ENCODE peak calls at places on chromosomes 2 and 18, in five cellular contexts. Q is upper lobe of right lung, G is astrocyte of the cerebellum, I is progenitor cell of endocrine pancreas, O is tibial artery. K is an unnamed sample.

GRCh38 chr2:86482034-86482433 is 40.9 kb downstream of the KDM3A start:
- DNase-seq in Q (no peak), G (no peak), I (no peak), O (no peak), K (no peak)

GRCh38 chr18:63378919-63379638 is 12.1 kb upstream of the KDSR start:
- DNase-seq in Q (no peak), G (no peak), I (no peak), O (no peak), K (no peak)

GRCh38 chr2:189763908-189764661 is 1.5 kb upstream of the OSGEPL1 start:
- DNase-seq in Q (no peak), G (no peak), I (no peak), O (no peak), K (no peak)

GRCh38 chr18:46718501-46719341 is 38.1 kb downstream of the ST8SIA5 start:
- DNase-seq in Q (no peak), G (peak), I (no peak), O (no peak), K (no peak)

GRCh38 chr18:79884963-79885728 is 66.3 kb downstream of the SLC66A2 start:
- DNase-seq in Q (peak), G (no peak), I (no peak), O (no peak), K (no peak)

GRCh38 chr2:47070920-47071824 is 83.9 kb downstream of the STPG4 start:
- DNase-seq in Q (peak), G (peak), I (no peak), O (peak), K (no peak)

GRCh38 chr2:65331361-65331760 is 101.0 kb downstream of the SPRED2 start:
- DNase-seq in Q (no peak), G (no peak), I (no peak), O (no peak), K (no peak)

GRCh38 chr18:75638597-75639467 is 211.3 kb upstream of the SMIM21 start:
- DNase-seq in Q (no peak), G (peak), I (no peak), O (no peak), K (no peak)

GRCh38 chr18:32920796-32921787 is 148.3 kb upstream of the KLHL14 start:
- DNase-seq in Q (no peak), G (peak), I (no peak), O (no peak), K (no peak)

GRCh38 chr2:194363878-194364277 is 1293.1 kb upstream of the SLC39A10 start:
- DNase-seq in Q (no peak), G (no peak), I (no peak), O (no peak), K (no peak)

GRCh38 chr2:63051795-63052333 is 1.2 kb downstream of the OTX1 start:
- DNase-seq in Q (no peak), G (no peak), I (no peak), O (no peak), K (no peak)

GRCh38 chr2:233556756-233557736 is 9.5 kb downstream of the USP40 start:
- DNase-seq in Q (no peak), G (no peak), I (no peak), O (no peak), K (no peak)

GRCh38 chr2:70454936-70455544 is 98.6 kb downstream of the TGFA start:
- DNase-seq in Q (no peak), G (no peak), I (no peak), O (no peak), K (no peak)

GRCh38 chr2:17083902-17084301 is 418.3 kb upstream of the CYRIA start:
- DNase-seq in Q (no peak), G (peak), I (no peak), O (no peak), K (no peak)

GRCh38 chr2:172704072-172704936 is 31.3 kb upstream of the RAPGEF4 start:
- DNase-seq in Q (no peak), G (no peak), I (no peak), O (no peak), K (no peak)

GRCh38 chr18:68916734-68917133 is 118.9 kb downstream of the CCDC102B start:
- DNase-seq in Q (no peak), G (no peak), I (no peak), O (no peak), K (no peak)

GRCh38 chr18:44507729-44508325 is 172.9 kb upstream of the SETBP1 start:
- DNase-seq in Q (peak), G (no peak), I (no peak), O (peak), K (peak)

GRCh38 chr2:1678609-1679008 is 65.7 kb downstream of the PXDN start:
- DNase-seq in Q (no peak), G (no peak), I (no peak), O (no peak), K (no peak)

GRCh38 chr2:126796931-126797621 is 101.6 kb upstream of the TEX51 start:
- DNase-seq in Q (peak), G (no peak), I (no peak), O (peak), K (no peak)

GRCh38 chr2:135072125-135072997 is 20.3 kb downstream of the RAB3GAP1 start:
- DNase-seq in Q (no peak), G (no peak), I (no peak), O (no peak), K (no peak)

GRCh38 chr18:2985628-2986027 is 27.3 kb downstream of the LPIN2 start:
- DNase-seq in Q (no peak), G (no peak), I (no peak), O (no peak), K (no peak)

GRCh38 chr2:120620025-120620793 is 115.5 kb upstream of the GLI2 start:
- DNase-seq in Q (no peak), G (no peak), I (no peak), O (no peak), K (no peak)

GRCh38 chr2:68487773-68488355 is 20.5 kb downstream of the APLF start:
- DNase-seq in Q (no peak), G (no peak), I (no peak), O (no peak), K (no peak)

GRCh38 chr2:233411162-233411561 is 56.9 kb downstream of the DGKD start:
- DNase-seq in Q (no peak), G (no peak), I (no peak), O (no peak), K (no peak)

GRCh38 chr2:52613064-52613463 is 1154.5 kb upstream of the CHAC2 start:
- DNase-seq in Q (no peak), G (no peak), I (no peak), O (no peak), K (no peak)

GRCh38 chr2:106127776-106128268 is 66.3 kb downstream of the UXS1 start:
- DNase-seq in Q (no peak), G (no peak), I (no peak), O (no peak), K (no peak)

GRCh38 chr2:196875414-196875813 is 51.1 kb downstream of the PGAP1 start:
- DNase-seq in Q (no peak), G (no peak), I (no peak), O (no peak), K (no peak)

GRCh38 chr18:24051256-24051947 is 36.8 kb downstream of the TTC39C start:
- DNase-seq in Q (no peak), G (no peak), I (no peak), O (no peak), K (no peak)

GRCh38 chr2:62589691-62590356 is 83.8 kb upstream of the TMEM17 start:
- DNase-seq in Q (no peak), G (no peak), I (no peak), O (no peak), K (no peak)

GRCh38 chr2:96914332-96914731 is 44.5 kb upstream of the SEMA4C start:
- DNase-seq in Q (no peak), G (no peak), I (no peak), O (no peak), K (no peak)

GRCh38 chr2:210577263-210578071 is 21.1 kb downstream of the CPS1 start:
- DNase-seq in Q (no peak), G (peak), I (no peak), O (no peak), K (no peak)

GRCh38 chr2:40332096-40332826 is 119.6 kb downstream of the SLC8A1 start:
- DNase-seq in Q (no peak), G (no peak), I (no peak), O (no peak), K (no peak)

GRCh38 chr2:15275341-15275740 is 285.8 kb downstream of the NBAS start:
- DNase-seq in Q (no peak), G (no peak), I (no peak), O (no peak), K (no peak)

GRCh38 chr2:165198181-165198580 is 5.7 kb downstream of the SCN3A start:
- DNase-seq in Q (no peak), G (no peak), I (no peak), O (no peak), K (no peak)

GRCh38 chr2:225911019-225911418 is 511.5 kb downstream of the NYAP2 start:
- DNase-seq in Q (no peak), G (no peak), I (no peak), O (no peak), K (no peak)

GRCh38 chr2:189015378-189015777 is 41.2 kb downstream of the COL3A1 start:
- DNase-seq in Q (no peak), G (no peak), I (no peak), O (no peak), K (no peak)

GRCh38 chr2:205524656-205525055 is 157.6 kb upstream of the NRP2 start:
- DNase-seq in Q (no peak), G (no peak), I (no peak), O (no peak), K (no peak)

GRCh38 chr18:63138469-63139340 is 180.9 kb downstream of the BCL2 start:
- DNase-seq in Q (no peak), G (no peak), I (no peak), O (no peak), K (no peak)

DNA sequence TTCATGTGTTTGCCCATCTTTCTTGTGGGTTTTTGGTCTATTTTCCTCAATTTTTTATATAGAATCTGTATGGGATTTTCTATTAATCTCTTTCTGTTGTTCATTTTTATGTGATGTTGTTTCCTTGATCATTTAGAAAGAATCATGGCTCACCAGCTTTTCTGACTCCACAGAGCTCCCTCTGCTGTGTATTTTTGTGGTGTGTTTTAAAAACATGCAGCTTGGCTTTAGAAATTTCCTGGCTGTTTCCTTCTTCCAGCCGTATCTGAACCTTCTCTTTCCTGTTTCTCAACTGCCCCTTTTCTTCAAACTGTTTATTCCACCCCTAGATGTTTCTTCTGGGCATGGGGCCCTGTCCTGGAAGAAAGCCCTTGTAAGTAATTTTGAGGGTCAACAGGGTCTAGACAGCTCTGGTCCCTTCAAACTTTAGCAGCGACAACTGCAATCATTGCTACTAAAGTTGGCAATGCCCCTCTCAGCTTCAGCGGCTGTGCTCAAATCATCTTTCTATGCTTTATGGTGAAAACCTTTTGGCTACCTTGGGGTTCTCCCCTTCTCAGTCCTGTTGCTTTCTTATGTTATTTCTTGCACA is 17.6 kb upstream of the COPS8 start:
- DNase-seq in Q (no peak), G (no peak), I (no peak), O (no peak), K (no peak)
- TF ChIP-seq CTCF in Q (peak), G (peak), I (no peak), O (no peak), K (no peak)

GRCh38 chr18:76688724-76689472 is 133.5 kb upstream of the ZNF236 start:
- DNase-seq in Q (no peak), G (no peak), I (no peak), O (peak), K (no peak)

GRCh38 chr18:76687271-76688006 is 134.9 kb upstream of the ZNF236 start:
- DNase-seq in Q (no peak), G (peak), I (no peak), O (no peak), K (no peak)

GRCh38 chr18:76691800-76692199 is 130.6 kb upstream of the ZNF236 start:
- DNase-seq in Q (no peak), G (no peak), I (no peak), O (peak), K (no peak)

GRCh38 chr18:76686737-76687231 is 135.6 kb upstream of the ZNF236 start:
- DNase-seq in Q (no peak), G (peak), I (peak), O (peak), K (no peak)

GRCh38 chr18:76689646-76690264 is 132.6 kb upstream of the ZNF236 start:
- DNase-seq in Q (no peak), G (no peak), I (no peak), O (no peak), K (no peak)
- TF ChIP-seq CTCF in Q (no peak), G (no peak), I (peak), O (no peak), K (no peak)

DNA sequence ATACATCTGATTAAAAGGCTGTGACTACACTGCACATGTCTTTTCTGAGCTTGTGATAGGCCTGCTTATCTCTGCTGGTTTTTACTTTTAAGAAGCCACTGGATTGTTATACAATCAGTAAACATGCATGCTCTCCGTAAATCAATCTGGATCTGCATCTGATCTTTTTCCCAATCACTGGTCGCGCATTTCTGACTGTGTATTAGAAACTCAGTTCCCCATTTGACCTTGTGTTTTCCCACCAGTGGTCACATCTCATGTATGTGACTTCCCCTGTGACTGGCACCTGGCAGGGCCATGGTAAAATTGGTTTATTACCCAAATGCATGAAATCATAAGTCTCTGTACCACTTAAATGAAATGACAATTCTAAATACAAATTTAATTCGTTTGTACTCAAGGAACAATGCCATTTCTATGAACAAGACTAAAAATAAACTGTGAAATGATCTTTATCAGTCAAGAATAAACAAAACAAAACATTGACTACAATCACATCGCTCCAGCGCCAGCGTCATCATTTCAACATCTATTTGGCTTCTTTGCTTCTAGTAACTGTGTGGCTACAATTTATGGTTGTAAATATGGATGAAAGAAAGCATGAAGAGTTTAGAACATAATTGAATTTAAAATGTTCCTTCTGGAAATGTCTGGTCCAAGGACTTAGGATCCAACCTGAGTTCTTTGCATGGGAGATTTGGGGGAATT is 396.6 kb upstream of the TRIB2 start:
- DNase-seq in Q (no peak), G (no peak), I (no peak), O (no peak), K (no peak)
- TF ChIP-seq CTCF in Q (no peak), G (no peak), I (no peak), O (no peak), K (no peak)

GRCh38 chr2:101273045-101273444 is 20.4 kb downstream of the CNOT11 start:
- DNase-seq in Q (no peak), G (no peak), I (no peak), O (no peak), K (no peak)

GRCh38 chr2:101278925-101279324 is 26.2 kb downstream of the CNOT11 start:
- DNase-seq in Q (no peak), G (no peak), I (no peak), O (no peak), K (no peak)

GRCh38 chr2:101281482-101281881 is 27.0 kb downstream of the RNF149 start:
- DNase-seq in Q (no peak), G (no peak), I (no peak), O (no peak), K (no peak)

GRCh38 chr2:101274142-101274541 is 21.5 kb downstream of the CNOT11 start:
- DNase-seq in Q (no peak), G (no peak), I (no peak), O (no peak), K (no peak)

DNA sequence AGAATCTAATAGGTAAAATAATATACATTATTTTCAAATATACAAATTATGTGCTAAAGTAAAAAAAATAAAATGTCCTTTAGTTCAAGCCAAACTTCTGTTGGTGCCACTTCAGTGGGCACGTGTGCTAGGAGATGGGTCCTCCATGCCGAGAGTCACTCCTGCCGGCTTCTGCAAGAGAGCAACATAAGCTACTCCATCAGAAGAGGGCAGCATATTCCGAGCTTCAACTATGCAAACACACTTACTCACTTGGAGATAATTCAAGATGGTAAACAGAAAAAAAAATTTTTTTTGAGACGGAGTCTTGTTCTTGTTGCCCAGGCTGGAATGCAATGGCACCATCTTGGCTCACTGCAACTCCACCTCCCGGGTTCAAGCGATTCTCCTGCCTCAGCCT is 24.4 kb downstream of the CNOT11 start:
- DNase-seq in Q (no peak), G (peak), I (no peak), O (no peak), K (no peak)
- TF ChIP-seq CTCF in Q (no peak), G (no peak), I (no peak), O (no peak), K (no peak)

DNA sequence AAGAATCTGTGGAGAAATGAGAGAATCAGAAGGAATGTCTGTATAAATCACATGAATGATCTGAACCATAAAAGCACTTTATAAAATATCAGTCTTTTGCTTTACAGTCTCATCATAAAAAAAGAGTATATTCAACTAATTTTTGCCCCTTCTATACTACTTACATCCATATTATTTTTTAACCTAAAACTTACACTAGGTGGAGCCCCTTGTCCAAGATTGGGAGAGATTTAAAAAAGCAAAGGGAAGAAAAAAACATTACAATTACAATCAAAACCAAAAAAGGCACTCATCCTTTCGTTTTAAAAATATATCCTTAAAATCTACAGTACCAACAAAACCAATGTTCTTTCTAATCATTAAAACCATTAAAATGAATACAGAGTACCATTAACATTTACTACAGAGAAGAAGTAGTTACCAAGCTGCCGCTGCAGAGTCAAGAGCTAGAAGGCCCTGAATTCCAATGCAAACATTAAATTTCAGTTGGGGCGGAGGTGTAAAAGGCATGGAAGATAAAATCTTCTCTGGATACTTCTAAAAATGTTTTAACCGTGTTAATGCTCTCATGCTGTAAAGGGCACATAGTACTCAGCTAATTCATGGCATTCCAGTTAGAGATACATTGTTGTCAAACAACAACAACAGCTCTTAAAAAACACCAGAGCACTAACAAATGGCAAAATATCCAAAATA is 56.7 kb upstream of the EPB41L3 start:
- DNase-seq in Q (no peak), G (peak), I (no peak), O (no peak), K (no peak)
- TF ChIP-seq CTCF in Q (peak), G (peak), I (peak), O (peak), K (no peak)

GRCh38 chr2:151946856-151947523 is 118.8 kb upstream of the ARL5A start:
- DNase-seq in Q (no peak), G (no peak), I (peak), O (peak), K (peak)
- TF ChIP-seq CTCF in Q (peak), G (peak), I (peak), O (peak), K (peak)

DNA sequence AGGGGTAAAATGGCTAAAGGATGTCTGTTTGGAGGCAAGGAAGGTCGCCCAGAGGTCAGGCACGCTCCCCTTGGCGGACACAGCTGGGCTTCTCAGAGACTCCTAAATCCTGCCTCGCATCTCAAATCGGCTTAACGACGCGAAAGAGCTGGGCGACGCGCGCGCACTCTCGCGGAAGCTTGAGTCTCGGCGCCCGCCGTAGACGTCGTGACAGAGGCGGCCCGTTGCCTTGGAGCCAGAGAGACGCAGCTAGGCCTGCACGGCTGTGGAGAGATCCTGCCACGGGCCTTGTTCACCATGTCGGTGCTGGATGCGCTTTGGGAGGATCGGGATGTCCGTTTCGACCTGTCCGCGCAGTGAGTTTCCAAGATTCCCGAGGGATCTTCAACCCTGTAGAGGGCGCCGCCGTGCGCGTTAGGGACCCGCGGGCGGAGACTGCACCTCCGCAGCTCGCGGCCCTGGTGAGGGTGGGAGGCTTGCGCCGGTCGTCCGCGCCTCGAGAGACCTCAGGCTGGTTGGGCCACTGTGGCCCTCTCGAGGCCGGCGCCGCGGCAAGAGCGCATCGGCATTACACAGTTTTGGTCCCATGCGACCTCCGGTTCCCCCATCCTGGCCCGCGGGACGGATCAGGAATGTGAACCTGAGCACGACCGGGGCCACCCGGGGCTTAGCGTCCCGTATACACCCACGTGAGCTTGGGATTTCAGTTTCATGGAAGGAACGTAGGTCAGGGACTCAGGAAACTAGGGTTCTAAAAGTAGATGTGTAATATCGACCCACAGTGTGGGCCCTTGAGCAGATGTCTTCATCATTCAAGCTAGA is at the start of gene BBS5:
- DNase-seq in Q (peak), G (peak), I (peak), O (peak), K (peak)
- TF ChIP-seq CTCF in Q (peak), G (peak), I (peak), O (peak), K (peak)

K was measured in natural killer cell.